ENCODE peak calls at places on chromosomes 11 and 22, in nine cellular contexts. B is stimulated activated CD8-positive, alpha-beta memory T cell treated with anti-CD3 and anti-CD28 coated beads, Interleukin-4, amount 100 ng/mL, for 4 hours; H is dorsolateral prefrontal cortex; K is hypothalamus; W is non-pigmented ciliary epithelial cell; Q is stimulated activated CD4-positive, alpha-beta T cell treated with anti-CD3 and anti-CD28 coated beads, Interleukin-1b, Interleukin-23, amount 100 ng/mL, for 24 hours; A is CD8-positive, alpha-beta memory T cell; R is H7; E is type B pancreatic cell. V is an unnamed sample.

GRCh38 chr11:3867209-3868071 is 12.0 kb downstream of the STIM1 start:
- DNase-seq in R (no peak), A (no peak), E (no peak), Q (no peak), H (no peak), W (no peak), K (no peak), B (no peak), V (no peak)

GRCh38 chr11:15091620-15092019 is 18.2 kb downstream of the CALCB start:
- DNase-seq in Q (no peak), H (no peak), A (no peak), K (no peak), B (no peak), E (no peak), W (no peak), R (no peak), V (no peak)

GRCh38 chr11:87007938-87008337 is 29.8 kb upstream of the TMEM135 start:
- DNase-seq in R (no peak), B (no peak), W (no peak), H (no peak), K (no peak), Q (no peak), A (no peak), E (no peak), V (no peak)

GRCh38 chr11:17387811-17388210 is 648 bp downstream of the KCNJ11 start:
- DNase-seq in K (no peak), R (no peak), E (no peak), Q (no peak), H (no peak), A (no peak), B (no peak), W (no peak), V (no peak)

GRCh38 chr22:37930270-37930951 is 23.0 kb downstream of the C22orf23 start:
- DNase-seq in E (no peak), A (no peak), Q (no peak), B (no peak), K (no peak), R (peak; percentile 84), H (no peak), W (no peak), V (peak; percentile 35)

GRCh38 chr22:36764641-36765040 is 11.3 kb downstream of the IFT27 start:
- DNase-seq in H (no peak), W (no peak), E (no peak), K (no peak), Q (no peak), B (no peak), A (no peak), R (no peak), V (no peak)

GRCh38 chr11:12411395-12411794 is 34.0 kb downstream of the PARVA start:
- DNase-seq in W (no peak), A (no peak), B (no peak), R (no peak), E (no peak), H (no peak), Q (no peak), K (no peak), V (no peak)

GRCh38 chr11:123568367-123568870 is 86.0 kb downstream of the SCN3B start:
- DNase-seq in R (no peak), K (no peak), B (no peak), E (no peak), Q (no peak), A (no peak), H (no peak), W (no peak), V (no peak)

GRCh38 chr11:42329930-42330555 is 870.6 kb upstream of the LRRC4C start:
- DNase-seq in W (no peak), Q (no peak), B (no peak), A (no peak), E (no peak), H (no peak), K (no peak), R (no peak), V (no peak)

GRCh38 chr11:12457030-12457600 is 79.7 kb downstream of the PARVA start:
- DNase-seq in R (no peak), K (no peak), B (no peak), H (no peak), E (no peak), W (no peak), Q (no peak), A (no peak), V (no peak)

GRCh38 chr22:23651676-23652075 is 19.6 kb upstream of the DRICH1 start:
- DNase-seq in K (no peak), B (no peak), R (no peak), A (no peak), Q (no peak), W (no peak), H (no peak), E (no peak), V (no peak)

GRCh38 chr11:60939828-60940227 is 12.1 kb downstream of the SLC15A3 start:
- DNase-seq in B (no peak), Q (no peak), A (no peak), K (no peak), H (no peak), E (no peak), W (no peak), R (no peak), V (no peak)

GRCh38 chr11:28058333-28058732 is 49.6 kb downstream of the KIF18A start:
- DNase-seq in W (no peak), A (no peak), E (no peak), R (no peak), B (no peak), H (no peak), K (no peak), Q (no peak), V (peak; percentile 33)

GRCh38 chr11:106327134-106327533 is 249.7 kb downstream of the AASDHPPT start:
- DNase-seq in E (no peak), Q (no peak), W (no peak), H (no peak), K (no peak), B (no peak), R (peak; percentile 51), A (no peak), V (no peak)

GRCh38 chr11:71103266-71103665 is 149.1 kb downstream of the SHANK2 start:
- DNase-seq in Q (no peak), H (no peak), R (no peak), K (no peak), B (no peak), A (no peak), W (no peak), E (no peak), V (peak; percentile 57)

GRCh38 chr22:20937031-20937793 is 20.0 kb downstream of the CRKL start:
- DNase-seq in K (no peak), W (no peak), R (no peak), E (no peak), H (no peak), B (no peak), Q (no peak), A (no peak), V (no peak)

GRCh38 chr11:61976813-61977475 is 9.5 kb upstream of the FTH1 start:
- DNase-seq in R (no peak), K (no peak), Q (no peak), H (no peak), A (no peak), B (no peak), W (no peak), E (no peak), V (no peak)